ENCODE peak calls at places on chromosomes 7 and 10, in nine cellular contexts. V is K562, U is GM12878, C is GM06990, X is A549, Z is cardiac muscle cell, B is psoas muscle, I is GM13977, H is astrocyte of the cerebellum. J is an unnamed sample.

GRCh38 chr7:84092207-84092606 is 102.4 kb downstream of the SEMA3A start:
- DNase-seq in H (no peak), V (no peak), X (no peak), I (no peak), C (no peak), U (no peak), B (no peak), Z (peak; percentile 40), J (no peak)

GRCh38 chr7:29314148-29314547 is 119.6 kb downstream of the CHN2 start:
- DNase-seq in U (no peak), Z (no peak), C (no peak), I (no peak), V (no peak), B (no peak), X (no peak), H (no peak), J (no peak)

GRCh38 chr7:55774327-55775050 is 88.1 kb downstream of the SEPTIN14 start:
- DNase-seq in I (no peak), V (no peak), C (no peak), X (no peak), U (no peak), B (no peak), H (no peak), Z (no peak), J (no peak)

GRCh38 chr7:128912281-128912680 is 1.8 kb upstream of the KCP start:
- DNase-seq in V (no peak), B (no peak), X (no peak), I (no peak), C (no peak), U (no peak), Z (no peak), H (no peak), J (no peak)

GRCh38 chr7:69374036-69374420 is 224.2 kb upstream of the AUTS2 start:
- DNase-seq in U (no peak), X (no peak), I (no peak), H (no peak), B (no peak), V (no peak), Z (peak; percentile 70), C (no peak), J (no peak)

GRCh38 chr7:106369349-106369748 is 84.6 kb upstream of the NAMPT start:
- DNase-seq in B (no peak), C (no peak), U (no peak), X (no peak), I (no peak), V (no peak), H (peak; percentile 62), Z (peak; percentile 78), J (no peak)

GRCh38 chr7:954330-955238 is at the start of gene ADAP1:
- DNase-seq in Z (peak; percentile 59), U (no peak), I (peak; percentile 90), V (peak; percentile 62), H (no peak), B (peak; percentile 51), C (peak; percentile 77), X (peak; percentile 37), J (peak; percentile 68)

GRCh38 chr10:119357389-119358139 is 150.2 kb downstream of the GRK5 start:
- DNase-seq in Z (no peak), H (no peak), V (no peak), C (no peak), U (no peak), I (no peak), B (no peak), X (no peak), J (no peak)

GRCh38 chr10:23095404-23095965 is at the start of gene MSRB2:
- DNase-seq in U (peak; percentile 73), H (peak; percentile 81), X (peak; percentile 84), Z (peak; percentile 98), B (peak; percentile 93), I (peak; percentile 93), V (peak; percentile 97), C (peak; percentile 86), J (peak; percentile 74)

GRCh38 chr10:72156223-72156622 is 59.6 kb upstream of the ANAPC16 start:
- DNase-seq in H (no peak), U (no peak), B (no peak), C (no peak), V (no peak), I (no peak), Z (no peak), X (no peak), J (no peak)
- TF ChIP-seq CTCF in H (no peak), U (no peak), B (no peak), C (no peak), V (no peak), I (no peak), Z (no peak), X (no peak), J (no peak)

DNA sequence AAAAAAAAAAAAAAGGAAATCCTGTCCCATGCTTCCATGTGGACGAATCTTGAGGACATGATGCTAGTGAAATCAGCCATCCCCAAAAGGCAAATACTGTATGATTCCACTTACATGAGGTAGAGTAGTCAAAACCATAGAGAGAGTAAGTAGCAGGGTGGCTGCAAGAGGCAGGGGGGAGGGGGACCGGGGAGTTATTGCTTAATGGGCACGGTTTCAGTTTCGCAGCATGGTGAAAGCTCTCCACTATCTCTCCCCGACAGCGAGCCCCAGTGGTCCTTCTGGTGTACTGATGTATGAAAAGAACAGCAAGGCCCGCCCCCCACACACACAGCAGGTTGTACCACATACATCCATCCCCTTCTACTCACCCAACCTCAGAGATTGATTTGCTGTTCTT is 32.8 kb downstream of the NOD1 start:
- DNase-seq in B (peak; percentile 67), C (peak; percentile 79), Z (peak; percentile 90), V (peak; percentile 78), U (peak; percentile 82), H (peak; percentile 70), I (peak; percentile 87), X (peak; percentile 6), J (no peak)
- TF ChIP-seq CTCF in B (no peak), C (peak; percentile 72), Z (peak; percentile 55), V (peak; percentile 76), U (peak; percentile 68), H (peak; percentile 58), I (peak; percentile 55), X (no peak), J (no peak)

GRCh38 chr7:117384693-117385092 is 42.6 kb downstream of the ASZ1 start:
- DNase-seq in H (no peak), U (no peak), I (no peak), Z (peak; percentile 0), V (no peak), B (no peak), C (no peak), X (no peak), J (no peak)

GRCh38 chr7:117386125-117386709 is 41.1 kb downstream of the ASZ1 start:
- DNase-seq in C (no peak), H (no peak), X (no peak), B (no peak), Z (peak; percentile 2), U (no peak), V (no peak), I (no peak), J (no peak)

GRCh38 chr7:117383826-117384225 is 43.5 kb downstream of the ASZ1 start:
- DNase-seq in X (no peak), H (no peak), I (no peak), V (no peak), U (no peak), B (no peak), C (no peak), Z (no peak), J (no peak)

GRCh38 chr7:117381357-117381756 is 45.9 kb downstream of the ASZ1 start:
- DNase-seq in B (no peak), V (no peak), X (no peak), U (no peak), Z (no peak), H (no peak), C (no peak), I (no peak), J (no peak)

DNA sequence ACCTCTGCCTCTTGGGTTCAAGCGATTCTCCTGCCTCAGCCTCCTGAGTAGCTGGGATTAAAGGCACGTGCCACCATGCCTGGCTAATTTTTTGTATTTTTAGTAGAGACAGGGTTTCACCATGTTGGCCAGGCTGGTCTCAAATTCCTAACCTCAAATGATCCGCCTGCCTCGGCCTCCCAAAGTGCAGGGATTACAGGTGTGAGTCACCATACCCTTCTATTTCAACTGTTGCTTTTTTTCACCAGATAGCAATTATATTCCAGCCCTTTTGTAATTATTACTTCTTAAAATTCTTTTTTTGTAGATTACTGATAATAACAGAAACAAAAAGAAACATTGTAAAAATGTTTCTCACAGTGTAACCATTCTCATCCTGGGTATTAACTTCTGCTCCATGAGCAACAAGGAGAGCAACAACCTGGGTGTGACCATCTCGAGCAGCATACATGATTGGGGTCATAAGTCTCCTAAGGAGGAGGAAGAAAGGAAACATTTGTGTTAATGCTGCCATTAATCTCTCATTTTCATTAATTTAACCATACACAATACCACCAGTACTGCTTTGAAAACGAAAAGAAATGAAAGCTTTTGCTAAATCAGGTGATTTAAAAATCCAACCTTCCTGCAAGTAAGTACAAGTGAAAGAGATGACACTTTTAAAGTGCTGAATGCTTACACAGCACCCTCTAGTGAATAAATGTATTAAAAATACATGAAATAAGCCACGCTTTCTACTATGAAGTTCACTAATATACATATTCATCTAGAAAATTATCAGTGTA is 41.8 kb downstream of the ASZ1 start:
- DNase-seq in X (no peak), I (peak; percentile 7), B (no peak), H (peak; percentile 12), C (no peak), U (no peak), Z (peak; percentile 41), V (no peak), J (no peak)
- TF ChIP-seq CTCF in X (peak; percentile 76), I (peak; percentile 42), B (peak; percentile 15), H (peak; percentile 30), C (no peak), U (peak; percentile 25), Z (peak; percentile 52), V (no peak), J (no peak)

GRCh38 chr7:76328390-76328789 is 25.9 kb downstream of the HSPB1 start:
- DNase-seq in C (no peak), Z (no peak), V (no peak), H (no peak), U (no peak), X (no peak), I (no peak), B (no peak), J (no peak)

GRCh38 chr7:76332073-76332472 is 26.7 kb downstream of the YWHAG start:
- DNase-seq in B (no peak), C (no peak), U (no peak), H (no peak), I (no peak), X (no peak), V (no peak), Z (no peak), J (no peak)

GRCh38 chr7:76330245-76330644 is 27.8 kb downstream of the HSPB1 start:
- DNase-seq in I (no peak), C (no peak), B (no peak), X (no peak), H (no peak), Z (peak; percentile 22), U (no peak), V (no peak), J (no peak)

GRCh38 chr7:76329479-76329878 is 27.0 kb downstream of the HSPB1 start:
- DNase-seq in C (no peak), U (no peak), B (no peak), H (no peak), I (no peak), Z (no peak), V (no peak), X (no peak), J (no peak)

DNA sequence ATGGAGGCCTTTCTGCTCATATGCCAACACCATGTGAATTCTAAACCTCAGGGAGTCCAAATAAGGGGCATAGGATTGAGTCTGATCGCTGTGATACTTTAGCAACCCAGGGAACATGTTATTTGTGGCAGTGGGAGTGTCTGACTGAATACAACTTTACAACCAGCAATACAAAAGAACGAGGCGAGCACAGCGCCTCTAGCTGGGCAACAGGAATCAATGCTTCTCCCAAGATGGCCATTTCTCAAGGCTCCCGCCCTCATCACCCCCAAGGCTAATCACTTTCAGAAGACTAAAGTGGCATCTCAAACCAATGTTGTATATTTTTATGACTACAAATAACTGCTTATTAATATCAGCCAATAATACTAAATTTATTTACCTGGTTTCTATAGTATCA is 28.1 kb downstream of the YWHAG start:
- DNase-seq in C (no peak), I (no peak), Z (no peak), H (no peak), U (no peak), X (no peak), V (no peak), B (no peak), J (no peak)
- TF ChIP-seq CTCF in C (no peak), I (no peak), Z (no peak), H (no peak), U (no peak), X (no peak), V (peak; percentile 32), B (no peak), J (no peak)

J was measured in endothelial cell.